ENCODE peak calls at places on chromosomes 6 and 20, in six cellular contexts. U is cardiac fibroblast, E is OCI-LY7, M is GM20000, Z is GM06990, X is right atrium auricular region. B is an unnamed sample.
A peak's percentile ranks its signal among the peaks of the same experiment; 100 is the strongest.

GRCh38 chr6:164005312-164005711 is 590.8 kb downstream of the QKI start:
- DNase-seq in X (no peak), U (no peak), E (no peak), M (no peak), Z (no peak), B (no peak)

GRCh38 chr6:123770247-123770949 is 33.3 kb upstream of the NKAIN2 start:
- DNase-seq in M (no peak), Z (no peak), U (no peak), E (no peak), X (no peak), B (no peak)

GRCh38 chr20:44209691-44210421 is 715 bp downstream of the OSER1 start:
- DNase-seq in X (no peak), Z (no peak), E (peak; percentile 34), U (peak; percentile 30), M (no peak), B (peak; percentile 27)

GRCh38 chr20:63056236-63057132 is 49.7 kb upstream of the BHLHE23 start:
- DNase-seq in U (no peak), M (peak; percentile 82), X (no peak), E (peak; percentile 20), Z (no peak), B (peak; percentile 11)

GRCh38 chr20:54267510-54268003 is 59.7 kb downstream of the PFDN4 start:
- DNase-seq in U (peak; percentile 20), E (no peak), X (no peak), M (no peak), Z (no peak), B (no peak)

GRCh38 chr20:51413753-51414323 is 128.7 kb downstream of the NFATC2 start:
- DNase-seq in M (peak; percentile 50), Z (peak; percentile 50), U (no peak), X (no peak), E (no peak), B (no peak)

GRCh38 chr6:80618953-80619352 is 512.5 kb downstream of the BCKDHB start:
- DNase-seq in Z (no peak), X (no peak), M (no peak), U (peak; percentile 42), E (no peak), B (no peak)

GRCh38 chr20:32445539-32446273 is 87.6 kb downstream of the ASXL1 start:
- DNase-seq in E (no peak), M (no peak), Z (no peak), X (no peak), U (no peak), B (no peak)

GRCh38 chr6:5205877-5206840 is 54.6 kb downstream of the LYRM4 start:
- DNase-seq in E (no peak), M (no peak), Z (no peak), X (peak; percentile 86), U (peak; percentile 82), B (peak; percentile 60)

GRCh38 chr20:35304956-35305355 is 12.7 kb upstream of the FAM83C start:
- DNase-seq in U (no peak), E (no peak), X (no peak), Z (no peak), M (no peak), B (no peak)

GRCh38 chr20:44204156-44204831 is 6.3 kb downstream of the OSER1 start:
- DNase-seq in Z (no peak), M (no peak), U (peak; percentile 91), X (peak; percentile 1), E (no peak), B (peak; percentile 88)

GRCh38 chr20:34473262-34473883 is 42.8 kb upstream of the DYNLRB1 start:
- DNase-seq in Z (peak; percentile 9), M (peak; percentile 57), U (peak; percentile 60), E (peak; percentile 65), X (no peak), B (peak; percentile 59)

GRCh38 chr20:35561671-35562070 is 19.8 kb downstream of the ERGIC3 start:
- DNase-seq in U (no peak), X (no peak), Z (no peak), E (peak; percentile 69), M (no peak), B (no peak)

GRCh38 chr6:15322781-15323536 is 77.1 kb downstream of the JARID2 start:
- DNase-seq in M (no peak), X (no peak), Z (no peak), E (no peak), U (no peak), B (peak; percentile 68)

GRCh38 chr6:86526238-86526637 is 411.1 kb upstream of the HTR1E start:
- DNase-seq in Z (no peak), U (no peak), E (no peak), M (no peak), X (no peak), B (peak; percentile 38)

GRCh38 chr20:17683218-17684076 is 1.4 kb upstream of the RRBP1 start:
- DNase-seq in X (no peak), Z (no peak), U (no peak), E (no peak), M (no peak), B (no peak)

GRCh38 chr6:28474441-28475219 is 31.3 kb upstream of the ZSCAN23 start:
- DNase-seq in U (peak; percentile 86), X (no peak), M (peak; percentile 70), E (peak; percentile 4), Z (peak; percentile 57), B (peak; percentile 83)

GRCh38 chr20:34549291-34549928 is 9.1 kb upstream of the MAP1LC3A start:
- DNase-seq in Z (no peak), M (no peak), X (no peak), E (no peak), U (peak; percentile 39), B (no peak)

GRCh38 chr6:163438940-163439335 is 24.4 kb downstream of the QKI start:
- DNase-seq in Z (no peak), X (no peak), U (no peak), M (no peak), E (no peak), B (peak; percentile 42)

GRCh38 chr6:138234363-138234762 is 16.1 kb upstream of the PBOV1 start:
- DNase-seq in Z (no peak), X (no peak), U (no peak), M (no peak), E (no peak), B (peak; percentile 17)

GRCh38 chr6:9292975-9293374 is 857.6 kb upstream of the SLC35B3 start:
- DNase-seq in X (no peak), E (no peak), U (peak; percentile 1), M (no peak), Z (no peak), B (no peak)

GRCh38 chr20:36572701-36573102 is 695 bp upstream of the TGIF2 start:
- DNase-seq in M (peak; percentile 66), U (peak; percentile 15), E (no peak), Z (no peak), X (no peak), B (no peak)

GRCh38 chr20:36544134-36545018 is 3.1 kb downstream of the MYL9 start:
- DNase-seq in Z (no peak), U (peak; percentile 79), M (no peak), E (no peak), X (no peak), B (peak; percentile 84)

GRCh38 chr20:52210037-52210990 is 18.7 kb upstream of the ZFP64 start:
- DNase-seq in U (no peak), Z (no peak), X (no peak), E (no peak), M (no peak), B (no peak)

GRCh38 chr6:138847884-138848283 is 52.0 kb downstream of the ECT2L start:
- DNase-seq in Z (no peak), X (no peak), U (no peak), E (no peak), M (no peak), B (no peak)

GRCh38 chr6:162371133-162371532 is 356.4 kb downstream of the PRKN start:
- DNase-seq in M (no peak), Z (no peak), E (no peak), U (no peak), X (no peak), B (peak; percentile 30)

GRCh38 chr6:23728707-23729106 is 397.3 kb upstream of the NRSN1 start:
- DNase-seq in Z (no peak), X (no peak), E (no peak), M (no peak), U (no peak), B (peak; percentile 0)

GRCh38 chr6:21522773-21523490 is 70.6 kb upstream of the SOX4 start:
- DNase-seq in X (no peak), Z (no peak), U (no peak), E (no peak), M (no peak), B (no peak)

GRCh38 chr6:20173833-20174796 is 38.2 kb downstream of the MBOAT1 start:
- DNase-seq in Z (no peak), M (peak; percentile 21), E (no peak), X (no peak), U (no peak), B (no peak)

DNA sequence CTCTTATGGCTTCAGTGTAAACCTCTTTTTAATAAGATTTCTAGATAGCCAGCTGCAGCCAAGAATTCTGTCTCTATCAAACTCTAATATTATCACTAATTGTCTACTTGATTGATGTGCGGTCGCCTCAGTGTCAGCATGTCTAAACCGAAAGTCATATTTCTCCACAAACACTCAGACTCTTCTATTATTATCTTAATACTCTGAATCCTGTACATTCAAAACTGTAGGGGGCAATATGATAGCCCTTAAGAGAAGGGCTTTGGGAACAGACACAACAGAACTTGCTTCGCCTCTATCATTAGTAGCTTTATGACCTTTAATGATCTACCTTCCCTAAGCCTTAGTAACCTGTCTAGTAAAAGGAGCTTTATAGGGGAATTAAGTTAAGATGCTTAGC is 379.7 kb upstream of the PTCHD4 start:
- DNase-seq in M (no peak), X (no peak), Z (no peak), E (no peak), U (no peak), B (no peak)
- TF ChIP-seq CTCF in M (no peak), X (no peak), Z (no peak), E (no peak), U (no peak), B (no peak)

GRCh38 chr6:33568826-33569570 is 11.1 kb downstream of the BAK1 start:
- DNase-seq in Z (no peak), E (no peak), U (no peak), X (no peak), M (no peak), B (no peak)
- TF ChIP-seq CTCF in Z (no peak), E (no peak), U (no peak), X (no peak), M (no peak), B (no peak)

DNA sequence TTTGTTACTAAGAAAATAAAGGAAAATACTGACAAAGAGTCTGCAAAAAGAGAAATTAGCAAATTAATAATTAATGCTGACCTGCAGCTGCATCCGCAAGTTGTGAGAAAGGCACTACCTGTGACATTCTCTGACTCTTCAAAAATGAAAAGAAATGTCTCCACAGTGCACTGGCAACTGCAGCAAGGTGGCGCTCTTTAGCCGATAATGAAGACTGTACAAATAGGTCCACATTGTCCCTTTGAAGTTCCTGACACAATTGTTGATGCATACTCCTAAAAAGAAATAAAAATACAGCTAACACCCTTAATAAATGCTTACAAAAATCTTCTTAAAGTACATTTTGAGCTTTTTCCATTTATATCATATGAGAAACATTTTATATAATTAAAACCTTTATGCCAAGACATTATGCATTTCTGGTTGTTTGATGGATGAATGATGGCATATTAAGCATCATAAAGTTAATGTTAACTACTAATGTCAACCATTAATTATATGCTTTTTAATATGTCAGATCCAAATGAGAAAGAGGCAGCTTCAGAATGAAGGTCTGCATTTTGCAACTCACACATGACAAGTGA is 96.5 kb downstream of the MMS22L start:
- DNase-seq in U (peak; percentile 81), Z (peak; percentile 30), M (peak; percentile 29), X (peak; percentile 64), E (peak; percentile 73), B (peak; percentile 78)
- TF ChIP-seq CTCF in U (peak; percentile 83), Z (peak; percentile 87), M (peak; percentile 81), X (peak; percentile 88), E (peak; percentile 100), B (peak; percentile 77)

GRCh38 chr6:152769993-152770392 is 19.4 kb downstream of the VIP start:
- DNase-seq in X (no peak), M (no peak), Z (no peak), U (no peak), E (no peak), B (no peak)
- TF ChIP-seq CTCF in X (no peak), M (no peak), Z (no peak), U (no peak), E (no peak), B (no peak)

B was measured in MCF 10A.